ENCODE peak calls at places on chromosomes 2 and 18, in nine cellular contexts. F is A673; M is astrocyte of the hippocampus; T is esophagus squamous epithelium; D is ureter; Z is activated T-helper 1 cell treated with anti-CD3 and anti-CD28 coated beads, Interleukin-12 subunit alpha, Interleukin-12 subunit beta, Interleukin-2, Interleukin-4 antibody, amounts not matched to agents 30 ng/mL and 10 ng/mL and 1 ng/mL, durations not matched to agents 14 hours and 24 hours and 36 hours; Q is astrocyte of the spinal cord; S is HTR-8/SVneo; N is effector CD4-positive, alpha-beta T cell. K is an unnamed sample.
A peak's percentile ranks its signal among the peaks of the same experiment; 100 is the strongest.

GRCh38 chr2:184599054-184599874 is 935 bp downstream of the ZNF804A start:
- DNase-seq in T (no peak), Z (no peak), Q (peak; percentile 53), N (no peak), F (peak; percentile 56), D (no peak), S (no peak), M (peak; percentile 46), K (peak; percentile 75)

GRCh38 chr18:27996792-27997191 is 180.1 kb downstream of the CDH2 start:
- DNase-seq in S (no peak), T (no peak), M (peak; percentile 29), N (no peak), Z (no peak), Q (peak; percentile 51), F (peak; percentile 12), D (no peak), K (no peak)

GRCh38 chr18:68083131-68083530 is 566.6 kb upstream of the DSEL start:
- DNase-seq in Q (peak; percentile 94), T (no peak), S (no peak), F (peak; percentile 45), D (no peak), M (peak; percentile 93), Z (no peak), N (no peak), K (no peak)

GRCh38 chr18:26418225-26418624 is 130.1 kb downstream of the KCTD1 start:
- DNase-seq in F (no peak), N (no peak), Q (no peak), T (no peak), D (no peak), S (no peak), Z (no peak), M (no peak), K (no peak)

GRCh38 chr2:181138816-181139215 is 158.4 kb downstream of the UBE2E3 start:
- DNase-seq in N (no peak), Q (peak; percentile 28), D (no peak), S (no peak), M (no peak), F (no peak), T (no peak), Z (no peak), K (no peak)

GRCh38 chr18:58078889-58079573 is 35.0 kb downstream of the NEDD4L start:
- DNase-seq in T (no peak), S (no peak), D (no peak), F (no peak), N (no peak), Z (no peak), Q (no peak), M (no peak), K (no peak)

GRCh38 chr18:38948436-38948835 is 1382.8 kb upstream of the CELF4 start:
- DNase-seq in Q (no peak), D (no peak), M (no peak), T (no peak), S (no peak), F (no peak), N (no peak), Z (no peak), K (peak; percentile 86)

GRCh38 chr18:22191346-22191710 is 21.9 kb downstream of the GATA6 start:
- DNase-seq in D (no peak), M (no peak), T (no peak), Z (no peak), N (no peak), Q (no peak), F (no peak), S (no peak), K (no peak)

GRCh38 chr18:57048351-57048750 is 98.5 kb upstream of the BOD1L2 start:
- DNase-seq in F (no peak), S (no peak), N (no peak), D (no peak), Z (no peak), T (no peak), M (no peak), Q (no peak), K (no peak)

GRCh38 chr2:204483497-204484164 is 61.6 kb upstream of the PARD3B start:
- DNase-seq in S (no peak), Z (no peak), Q (no peak), N (no peak), D (no peak), M (peak; percentile 51), T (no peak), F (peak; percentile 17), K (peak; percentile 86)

GRCh38 chr2:10449838-10450691 is 1.9 kb upstream of the ODC1 start:
- DNase-seq in Z (no peak), F (peak; percentile 30), Q (no peak), N (no peak), D (no peak), S (no peak), M (no peak), T (no peak), K (peak; percentile 96)

GRCh38 chr18:23114171-23114881 is 21.0 kb upstream of the CABLES1 start:
- DNase-seq in D (no peak), M (peak; percentile 63), Z (no peak), F (peak; percentile 88), Q (peak; percentile 48), S (no peak), N (no peak), T (no peak), K (no peak)

GRCh38 chr2:200442471-200442870 is 67.4 kb downstream of the KCTD18 start:
- DNase-seq in F (peak; percentile 7), M (peak; percentile 58), N (no peak), D (no peak), S (no peak), T (no peak), Z (no peak), Q (peak; percentile 76), K (no peak)

GRCh38 chr18:67410671-67411070 is 105.8 kb downstream of the DSEL start:
- DNase-seq in S (no peak), M (peak; percentile 66), F (no peak), D (no peak), N (no peak), Z (no peak), T (no peak), Q (peak; percentile 55), K (no peak)

GRCh38 chr18:2304378-2305175 is 266.7 kb downstream of the METTL4 start:
- DNase-seq in T (no peak), D (no peak), M (no peak), Z (no peak), Q (peak; percentile 12), N (no peak), F (no peak), S (peak; percentile 7), K (peak; percentile 28)

GRCh38 chr2:160210599-160211138 is 10.6 kb upstream of the ITGB6 start:
- DNase-seq in F (peak; percentile 69), Q (peak; percentile 56), D (peak; percentile 65), M (peak; percentile 81), Z (peak; percentile 48), T (no peak), S (no peak), N (peak; percentile 47), K (peak; percentile 78)

GRCh38 chr18:35582899-35583558 is 1.5 kb downstream of the GALNT1 start:
- DNase-seq in Q (peak; percentile 52), N (no peak), S (no peak), D (no peak), M (peak; percentile 58), F (peak; percentile 53), T (no peak), Z (no peak), K (no peak)

GRCh38 chr2:30691091-30691947 is 115.9 kb downstream of the CAPN13 start:
- DNase-seq in F (no peak), N (no peak), Z (no peak), T (no peak), D (peak; percentile 33), S (no peak), Q (no peak), M (no peak), K (no peak)

GRCh38 chr2:184520441-184520840 is 77.9 kb upstream of the ZNF804A start:
- DNase-seq in M (no peak), N (no peak), S (no peak), Q (no peak), F (no peak), Z (no peak), D (no peak), T (no peak), K (peak; percentile 85)

GRCh38 chr2:196186266-196186980 is 15.0 kb upstream of the STK17B start:
- DNase-seq in T (no peak), Z (no peak), N (no peak), Q (no peak), F (no peak), D (no peak), S (no peak), M (no peak), K (no peak)

GRCh38 chr2:96679843-96680242 is 37.3 kb downstream of the FER1L5 start:
- DNase-seq in N (no peak), Q (peak; percentile 19), D (no peak), Z (no peak), M (peak; percentile 47), F (no peak), S (no peak), T (no peak), K (no peak)

GRCh38 chr18:24022141-24022540 is 7.6 kb downstream of the TTC39C start:
- DNase-seq in F (peak; percentile 23), Z (no peak), D (no peak), Q (peak; percentile 79), T (no peak), M (peak; percentile 84), S (no peak), N (no peak), K (no peak)

GRCh38 chr18:74489631-74490030 is 6.5 kb upstream of the CNDP2 start:
- DNase-seq in D (no peak), Z (no peak), S (no peak), M (peak; percentile 91), F (no peak), T (no peak), Q (peak; percentile 65), N (no peak), K (peak; percentile 37)

GRCh38 chr2:222708274-222708710 is 36.8 kb downstream of the MOGAT1 start:
- DNase-seq in Z (peak; percentile 55), F (peak; percentile 81), S (peak; percentile 47), N (peak; percentile 73), T (no peak), Q (peak; percentile 78), M (peak; percentile 85), D (peak; percentile 87), K (peak; percentile 77)

GRCh38 chr2:179435021-179435420 is 170.4 kb upstream of the SESTD1 start:
- DNase-seq in F (no peak), M (no peak), Q (no peak), S (no peak), Z (no peak), D (no peak), N (no peak), T (no peak), K (no peak)

GRCh38 chr18:57748770-57749603 is 54.1 kb downstream of the ATP8B1 start:
- DNase-seq in M (peak; percentile 64), F (peak; percentile 54), Q (peak; percentile 66), Z (no peak), D (no peak), S (no peak), N (no peak), T (no peak), K (no peak)

GRCh38 chr2:239158641-239159475 is 242.0 kb downstream of the HDAC4 start:
- DNase-seq in M (no peak), S (no peak), F (no peak), Q (no peak), Z (no peak), D (no peak), N (no peak), T (no peak), K (no peak)

GRCh38 chr2:32864761-32865160 is 82.0 kb upstream of the LTBP1 start:
- DNase-seq in Z (no peak), Q (peak; percentile 73), M (peak; percentile 84), N (no peak), D (no peak), S (no peak), T (no peak), F (no peak), K (no peak)

GRCh38 chr2:69275490-69275889 is 111.5 kb downstream of the GFPT1 start:
- DNase-seq in M (no peak), F (no peak), S (no peak), Q (no peak), N (no peak), D (no peak), Z (no peak), T (no peak), K (no peak)

GRCh38 chr2:224925822-224926124 is 116.5 kb downstream of the DOCK10 start:
- DNase-seq in Z (no peak), N (no peak), M (no peak), S (no peak), D (no peak), Q (peak; percentile 61), T (no peak), F (no peak), K (no peak)

K was measured in NCI-H82.